ENCODE peak calls at places on chromosomes 2 and 18, in ten cellular contexts. A is AG09309, F is AG04450, D is tibial nerve, P is retina, C is NCI-H1048, H is kidney tubule cell, Q is esophagus squamous epithelium, O is nephron progenitor cell, N is AG10803. L is an unnamed sample.

GRCh38 chr2:119264781-119265692 is 41.4 kb downstream of the STEAP3 start:
- DNase-seq in C (no peak), F (no peak), P (peak; percentile 78), H (peak; percentile 62), O (peak; percentile 69), D (no peak), Q (no peak), N (peak; percentile 36), A (no peak), L (peak; percentile 90)

GRCh38 chr2:36301843-36302242 is 53.7 kb upstream of the CRIM1 start:
- DNase-seq in A (no peak), N (no peak), F (no peak), H (no peak), Q (no peak), O (no peak), P (no peak), C (no peak), D (no peak), L (peak; percentile 3)

GRCh38 chr2:28394331-28394877 is 1.7 kb downstream of the FOSL2 start:
- DNase-seq in A (no peak), D (peak; percentile 57), N (peak; percentile 76), Q (no peak), C (no peak), H (peak; percentile 59), O (peak; percentile 20), P (no peak), F (no peak), L (peak; percentile 66)

GRCh38 chr2:37390777-37391176 is 46.3 kb downstream of the QPCT start:
- DNase-seq in H (no peak), P (no peak), O (no peak), F (no peak), A (no peak), Q (no peak), C (no peak), N (no peak), D (no peak), L (no peak)

GRCh38 chr2:205129531-205129930 is 552.8 kb upstream of the NRP2 start:
- DNase-seq in Q (no peak), N (no peak), O (no peak), C (no peak), A (no peak), P (no peak), H (peak; percentile 7), D (no peak), F (no peak), L (no peak)

GRCh38 chr18:26429535-26429934 is 118.8 kb downstream of the KCTD1 start:
- DNase-seq in C (no peak), H (peak; percentile 87), N (peak; percentile 80), P (no peak), D (peak; percentile 24), O (peak; percentile 39), A (peak; percentile 62), Q (no peak), F (peak; percentile 50), L (peak; percentile 93)

GRCh38 chr2:85106489-85107180 is 26.6 kb upstream of the TCF7L1 start:
- DNase-seq in O (no peak), H (no peak), F (peak; percentile 47), C (no peak), N (peak; percentile 48), P (no peak), D (no peak), A (no peak), Q (no peak), L (peak; percentile 82)

GRCh38 chr18:75475228-75475627 is 47.7 kb upstream of the SMIM21 start:
- DNase-seq in F (peak; percentile 70), P (no peak), O (no peak), C (no peak), H (peak; percentile 38), Q (no peak), N (peak; percentile 94), A (peak; percentile 94), D (no peak), L (no peak)

GRCh38 chr2:240919786-240920782 is 13.9 kb downstream of the CROCC2 start:
- DNase-seq in O (peak; percentile 9), C (no peak), Q (no peak), A (no peak), N (no peak), F (no peak), P (peak; percentile 3), D (no peak), H (no peak), L (peak; percentile 83)

GRCh38 chr2:111633139-111633538 is 250.9 kb downstream of the ANAPC1 start:
- DNase-seq in F (no peak), Q (no peak), N (no peak), A (no peak), C (no peak), O (no peak), P (no peak), D (no peak), H (no peak), L (no peak)